ENCODE peak calls at places on chromosome 16, in four cellular contexts. W is uterus, S is endothelial cell of umbilical vein, G is A549. A is an unnamed sample. For H3K4me1, the result is how much of the 10 kb centered on the place peaks cover.

GRCh38 chr16:31002252-31002700 is 8.2 kb downstream of the STX1B start:
- DNase-seq in W (no peak), S (no peak), G (no peak), A (no peak)

GRCh38 chr16:66848172-66848571 is 4.0 kb downstream of the CA7 start:
- DNase-seq in G (no peak), W (peak), S (no peak), A (no peak)

GRCh38 chr16:78005881-78006280 is 16.5 kb upstream of the CLEC3A start:
- DNase-seq in W (no peak), G (peak), S (no peak), A (peak)

GRCh38 chr16:50502616-50503000 is 45.6 kb upstream of the NKD1 start:
- DNase-seq in W (no peak), S (no peak), G (no peak), A (no peak)

GRCh38 chr16:55280622-55281021 is 43.4 kb upstream of the IRX6 start:
- DNase-seq in W (no peak), S (no peak), G (no peak), A (no peak)

GRCh38 chr16:4694664-4695451 is 1.5 kb downstream of the NUDT16L1 start:
- DNase-seq in S (no peak), G (no peak), W (peak), A (no peak)

GRCh38 chr16:75244844-75245758 is 6.3 kb downstream of the BCAR1 start:
- DNase-seq in S (peak), W (peak), G (peak), A (peak)

GRCh38 chr16:49918257-49918656 is 62.3 kb upstream of the ZNF423 start:
- DNase-seq in S (no peak), G (no peak), W (no peak), A (no peak)

GRCh38 chr16:27642753-27643152 is 92.8 kb downstream of the KATNIP start:
- DNase-seq in G (no peak), W (no peak), S (no peak), A (no peak)

GRCh38 chr16:7318661-7319060 is 14.0 kb upstream of the RBFOX1 start:
- DNase-seq in S (no peak), W (no peak), G (no peak), A (no peak)

GRCh38 chr16:50627419-50627818 is 53.7 kb downstream of the SNX20 start:
- DNase-seq in W (peak), G (no peak), S (no peak), A (peak)

GRCh38 chr16:30053376-30054015 is 12.1 kb upstream of the ALDOA start:
- DNase-seq in W (no peak), G (no peak), S (peak), A (no peak)

GRCh38 chr16:10314811-10315210 is 71.0 kb upstream of the ATF7IP2 start:
- DNase-seq in G (no peak), S (no peak), W (no peak), A (no peak)

GRCh38 chr16:48204825-48205151 is 39.3 kb upstream of the LONP2 start:
- DNase-seq in W (no peak), G (no peak), S (no peak), A (no peak)

GRCh38 chr16:48556913-48557351 is 53.0 kb downstream of the N4BP1 start:
- DNase-seq in W (no peak), G (no peak), S (peak), A (no peak)

GRCh38 chr16:75250089-75250808 is 1.2 kb downstream of the BCAR1 start:
- DNase-seq in W (no peak), G (peak), S (no peak), A (no peak)

GRCh38 chr16:76535-77272 is 1.3 kb upstream of the MPG start:
- DNase-seq in W (peak), G (peak), S (peak), A (no peak)

GRCh38 chr16:74297296-74297665 is 667 bp downstream of the PSMD7 start:
- DNase-seq in S (peak), W (no peak), G (peak), A (peak)

GRCh38 chr16:6656760-6657159 is 675.9 kb upstream of the RBFOX1 start:
- DNase-seq in W (no peak), G (no peak), S (no peak), A (no peak)

GRCh38 chr16:50183316-50183715 is 30.2 kb downstream of the TENT4B start:
- DNase-seq in W (no peak), S (peak), G (no peak), A (no peak)

GRCh38 chr16:8716052-8716451 is 41.6 kb downstream of the ABAT start:
- DNase-seq in G (no peak), W (no peak), S (no peak), A (no peak)

GRCh38 chr16:69187891-69188451 is 1.0 kb downstream of the SNTB2 start:
- DNase-seq in S (peak), G (peak), W (peak), A (peak)

GRCh38 chr16:74315059-74315458 is 18.4 kb downstream of the PSMD7 start:
- DNase-seq in W (no peak), S (no peak), G (no peak), A (no peak)

GRCh38 chr16:29170393-29171239 is 185.8 kb downstream of the LAT start:
- DNase-seq in G (no peak), S (no peak), W (no peak), A (peak)

GRCh38 chr16:13343981-13344380 is 442.6 kb downstream of the SHISA9 start:
- DNase-seq in G (no peak), S (no peak), W (no peak), A (no peak)

GRCh38 chr16:4205971-4206370 is 35.9 kb downstream of the SRL start:
- DNase-seq in G (no peak), W (no peak), S (no peak), A (no peak)

GRCh38 chr16:26816885-26817571 is 249.7 kb upstream of the C16orf82 start:
- DNase-seq in G (peak), S (no peak), W (no peak), A (no peak)

GRCh38 chr16:29806096-29806579 is at the start of gene MAZ:
- DNase-seq in G (no peak), W (no peak), S (no peak), A (no peak)

GRCh38 chr16:21598676-21599157 is 660 bp upstream of the METTL9 start:
- DNase-seq in S (peak), W (no peak), G (no peak), A (no peak)
- H3K4me1 ChIP-seq in S (under half), W (under half), G (under half), A (under half)

GRCh38 chr16:87653234-87653633 is 50.9 kb downstream of the JPH3 start:
- DNase-seq in W (no peak), G (peak), S (no peak), A (no peak)
- TF ChIP-seq CTCF in W (no peak), G (peak), S (no peak), A (peak)

DNA sequence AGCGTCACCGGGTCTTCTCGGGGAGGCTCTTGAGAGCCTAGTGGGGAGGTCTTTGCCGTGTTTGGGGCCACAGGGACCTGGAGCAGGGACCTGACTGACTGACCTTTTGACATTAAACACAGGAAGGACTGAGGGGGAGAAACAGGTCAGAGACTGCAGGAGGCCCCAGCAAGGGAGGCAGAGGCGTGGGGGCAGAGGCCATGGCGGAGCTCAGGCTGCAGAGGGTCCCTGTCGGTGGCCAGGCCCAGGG is 41.6 kb upstream of the GSE1 start:
- DNase-seq in G (no peak), S (no peak), W (no peak), A (no peak)
- H3K4me3 ChIP-seq in G (no peak), S (no peak), W (no peak), A (no peak)

DNA sequence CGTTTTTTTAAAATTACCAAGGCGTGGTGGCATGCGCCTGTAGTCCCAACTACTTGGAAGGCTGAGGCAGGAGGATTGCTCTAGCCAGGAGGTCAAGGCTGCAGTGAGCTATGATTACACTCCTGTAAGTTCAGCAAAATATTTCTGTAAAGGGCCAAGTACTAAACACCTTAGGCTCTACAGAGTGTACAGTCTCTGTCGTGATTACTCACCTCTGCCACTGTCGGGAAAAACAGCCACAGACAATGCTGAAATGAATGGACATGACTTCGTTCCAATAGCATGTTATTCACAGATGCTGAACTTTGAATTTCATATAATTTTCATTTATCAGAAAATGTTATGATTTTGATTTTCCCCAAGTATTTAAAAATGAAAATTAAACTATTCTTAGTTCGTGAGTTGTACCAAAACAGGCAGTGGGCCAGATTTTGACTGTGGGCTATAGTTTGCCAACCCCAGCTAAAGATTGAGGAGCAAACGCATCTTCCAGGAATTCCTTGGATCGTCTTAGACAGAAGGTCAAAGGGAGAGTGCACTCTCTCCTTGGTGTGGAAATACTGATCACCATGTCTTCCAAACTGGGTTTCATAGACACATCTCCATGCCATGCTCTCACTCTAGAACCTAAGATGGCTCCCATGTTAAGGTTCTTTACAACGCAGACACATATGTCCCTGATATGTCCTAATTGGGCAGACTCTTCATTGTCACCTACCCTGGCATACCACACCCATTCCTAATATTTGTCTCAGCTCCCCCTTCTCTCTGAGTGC is 89.5 kb downstream of the MARF1 start:
- DNase-seq in S (no peak), W (no peak), G (no peak), A (no peak)
- H3K4me1 ChIP-seq in S (under half), W (under half), G (under half), A (under half)

DNA sequence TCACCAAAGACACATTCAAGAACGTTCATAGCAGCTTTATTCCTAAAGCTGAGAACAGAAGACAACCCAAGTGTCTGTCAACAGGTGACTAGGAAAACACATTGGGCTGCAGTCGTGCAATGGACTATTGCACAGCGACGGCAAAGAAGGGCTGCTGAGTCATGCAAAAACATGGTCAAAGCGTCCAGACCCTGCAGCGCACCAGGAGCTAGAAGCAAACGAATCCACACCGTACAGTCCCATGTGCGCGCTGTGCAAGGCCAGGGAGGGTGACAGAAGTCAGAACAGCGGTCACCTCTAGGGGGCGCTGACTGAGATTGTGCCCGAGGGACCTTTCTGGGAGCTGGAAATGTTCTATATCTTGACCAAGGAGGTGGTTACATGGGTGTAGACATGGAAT is 266.4 kb downstream of the MAF start:
- DNase-seq in G (peak), W (no peak), S (no peak), A (no peak)
- TF ChIP-seq CTCF in G (peak), W (no peak), S (no peak), A (no peak)

DNA sequence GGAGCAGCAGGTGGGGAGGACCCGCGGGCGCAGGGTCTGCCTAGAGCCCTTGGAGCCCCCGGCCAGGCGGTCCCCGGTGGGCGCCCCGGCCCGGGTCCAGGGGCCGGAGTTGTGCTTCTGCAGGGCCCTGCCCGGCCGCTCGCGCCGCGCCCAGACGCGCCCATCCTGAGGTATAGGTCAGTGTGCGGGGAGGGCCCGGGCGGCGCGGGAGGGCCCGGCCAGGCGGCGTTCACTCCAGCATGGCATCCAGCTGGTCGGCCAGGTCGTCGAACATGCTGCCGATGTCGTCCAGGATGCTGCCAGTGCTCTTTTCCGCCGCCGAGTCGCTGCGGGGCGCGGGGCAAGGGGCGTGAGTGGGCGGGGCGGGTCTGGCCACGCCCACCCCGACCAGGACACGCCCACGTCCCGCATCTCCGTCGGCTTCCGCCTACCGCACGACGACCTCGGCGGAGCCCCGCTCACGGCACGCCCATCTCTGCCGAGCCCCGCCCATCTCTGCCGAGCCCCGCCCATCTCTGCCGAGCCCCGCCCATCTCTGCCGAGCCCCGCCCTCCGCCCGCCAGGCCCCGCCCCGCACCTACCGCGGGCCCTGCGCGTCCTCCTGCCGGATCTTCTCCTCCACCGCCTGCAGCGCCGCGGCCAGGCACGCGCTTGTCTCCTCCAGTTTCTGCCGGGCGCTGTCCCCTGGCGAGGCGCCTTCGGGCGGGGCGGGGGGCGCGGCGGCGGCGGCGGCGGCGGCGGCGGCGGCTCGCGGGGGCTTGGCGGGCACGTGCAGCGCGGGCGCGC is 17.9 kb downstream of the CASKIN1 start:
- DNase-seq in W (no peak), G (no peak), S (peak), A (peak)
- H3K4me3 ChIP-seq in W (no peak), G (no peak), S (no peak), A (no peak)

GRCh38 chr16:81860867-81861266 is 81.8 kb downstream of the PLCG2 start:
- DNase-seq in S (no peak), G (no peak), W (no peak), A (no peak)
- H3K4me1 ChIP-seq in S (under half), G (under half), W (under half), A (under half)

GRCh38 chr16:58217341-58217925 is 19.5 kb upstream of the CSNK2A2 start:
- DNase-seq in W (no peak), G (no peak), S (no peak), A (no peak)
- TF ChIP-seq CTCF in W (no peak), G (no peak), S (no peak), A (no peak)

GRCh38 chr16:19708498-19709205 is 9.4 kb downstream of the KNOP1 start:
- DNase-seq in W (no peak), G (no peak), S (no peak), A (no peak)

GRCh38 chr16:19710991-19711545 is 7.0 kb downstream of the KNOP1 start:
- DNase-seq in S (no peak), G (no peak), W (no peak), A (no peak)

GRCh38 chr16:19709381-19710136 is 8.5 kb downstream of the KNOP1 start:
- DNase-seq in S (no peak), G (no peak), W (no peak), A (no peak)

GRCh38 chr16:19711643-19712042 is 6.4 kb downstream of the KNOP1 start:
- DNase-seq in G (no peak), W (no peak), S (no peak), A (no peak)

GRCh38 chr16:19710191-19710908 is 7.7 kb downstream of the KNOP1 start:
- DNase-seq in S (peak), G (no peak), W (no peak), A (no peak)
- H3K4me3 ChIP-seq in S (no peak), G (no peak), W (no peak), A (no peak)

GRCh38 chr16:88787579-88788314 is 2.7 kb upstream of the PIEZO1 start:
- DNase-seq in S (no peak), G (no peak), W (no peak), A (no peak)
- H3K4me1 ChIP-seq in S (under half), G (under half), W (under half), A (under half)

A was measured in BE2C.